ENCODE peak calls at places on chromosomes 7 and 10, in ten cellular contexts. One of them, this sample, is unnamed.

GRCh38 chr7:151242181-151243044 is 6.1 kb downstream of the SMARCD3 start:
- DNase-seq in activated T-helper 1 cell treated with Interleukin-2 at 50 U/mL for 16 hours: no peak
- DNase-seq in aorta: peak
- DNase-seq in amniotic stem cell: no peak
- DNase-seq in T-helper 9 cell: no peak
- DNase-seq in NCI-H1048: no peak
- DNase-seq in mucosa of gallbladder: no peak
- DNase-seq in IMR-90: no peak
- DNase-seq in transverse colon: no peak
- DNase-seq in epithelial cell of esophagus: no peak
- DNase-seq in this sample: no peak

GRCh38 chr10:11256896-11257295 is 239.2 kb downstream of the CELF2 start:
- DNase-seq in activated T-helper 1 cell treated with Interleukin-2 at 50 U/mL for 16 hours: no peak
- DNase-seq in aorta: no peak
- DNase-seq in amniotic stem cell: no peak
- DNase-seq in T-helper 9 cell: no peak
- DNase-seq in NCI-H1048: no peak
- DNase-seq in mucosa of gallbladder: no peak
- DNase-seq in IMR-90: no peak
- DNase-seq in transverse colon: no peak
- DNase-seq in epithelial cell of esophagus: no peak
- DNase-seq in this sample: no peak

GRCh38 chr7:35254496-35255416 is 856 bp upstream of the TBX20 start:
- DNase-seq in activated T-helper 1 cell treated with Interleukin-2 at 50 U/mL for 16 hours: no peak
- DNase-seq in aorta: no peak
- DNase-seq in amniotic stem cell: no peak
- DNase-seq in T-helper 9 cell: no peak
- DNase-seq in NCI-H1048: no peak
- DNase-seq in mucosa of gallbladder: no peak
- DNase-seq in IMR-90: no peak
- DNase-seq in transverse colon: no peak
- DNase-seq in epithelial cell of esophagus: no peak
- DNase-seq in this sample: no peak

GRCh38 chr10:121598261-121599249 is at the start of gene FGFR2:
- DNase-seq in activated T-helper 1 cell treated with Interleukin-2 at 50 U/mL for 16 hours: no peak
- DNase-seq in aorta: peak
- DNase-seq in amniotic stem cell: no peak
- DNase-seq in T-helper 9 cell: no peak
- DNase-seq in NCI-H1048: peak
- DNase-seq in mucosa of gallbladder: peak
- DNase-seq in IMR-90: no peak
- DNase-seq in transverse colon: peak
- DNase-seq in epithelial cell of esophagus: peak
- DNase-seq in this sample: peak

GRCh38 chr7:151432658-151433521 is 7.1 kb downstream of the CRYGN start:
- DNase-seq in activated T-helper 1 cell treated with Interleukin-2 at 50 U/mL for 16 hours: peak
- DNase-seq in aorta: no peak
- DNase-seq in amniotic stem cell: no peak
- DNase-seq in T-helper 9 cell: peak
- DNase-seq in NCI-H1048: no peak
- DNase-seq in mucosa of gallbladder: no peak
- DNase-seq in IMR-90: no peak
- DNase-seq in transverse colon: no peak
- DNase-seq in epithelial cell of esophagus: peak
- DNase-seq in this sample: no peak

GRCh38 chr7:199465-200249 is 7.3 kb downstream of the FAM20C start:
- DNase-seq in activated T-helper 1 cell treated with Interleukin-2 at 50 U/mL for 16 hours: no peak
- DNase-seq in aorta: no peak
- DNase-seq in amniotic stem cell: no peak
- DNase-seq in T-helper 9 cell: no peak
- DNase-seq in NCI-H1048: no peak
- DNase-seq in mucosa of gallbladder: no peak
- DNase-seq in IMR-90: no peak
- DNase-seq in transverse colon: no peak
- DNase-seq in epithelial cell of esophagus: no peak
- DNase-seq in this sample: no peak

GRCh38 chr7:103116511-103116910 is 32.4 kb downstream of the NAPEPLD start:
- DNase-seq in activated T-helper 1 cell treated with Interleukin-2 at 50 U/mL for 16 hours: no peak
- DNase-seq in aorta: no peak
- DNase-seq in amniotic stem cell: no peak
- DNase-seq in T-helper 9 cell: no peak
- DNase-seq in NCI-H1048: no peak
- DNase-seq in mucosa of gallbladder: no peak
- DNase-seq in IMR-90: no peak
- DNase-seq in transverse colon: no peak
- DNase-seq in epithelial cell of esophagus: no peak
- DNase-seq in this sample: no peak

GRCh38 chr10:131084791-131085585 is 226.5 kb downstream of the TCERG1L start:
- DNase-seq in activated T-helper 1 cell treated with Interleukin-2 at 50 U/mL for 16 hours: no peak
- DNase-seq in aorta: no peak
- DNase-seq in amniotic stem cell: no peak
- DNase-seq in T-helper 9 cell: no peak
- DNase-seq in NCI-H1048: no peak
- DNase-seq in mucosa of gallbladder: no peak
- DNase-seq in IMR-90: no peak
- DNase-seq in transverse colon: no peak
- DNase-seq in epithelial cell of esophagus: no peak
- DNase-seq in this sample: no peak

GRCh38 chr10:52491246-52492000 is 177.3 kb downstream of the DKK1 start:
- DNase-seq in activated T-helper 1 cell treated with Interleukin-2 at 50 U/mL for 16 hours: no peak
- DNase-seq in aorta: no peak
- DNase-seq in amniotic stem cell: peak
- DNase-seq in T-helper 9 cell: no peak
- DNase-seq in NCI-H1048: no peak
- DNase-seq in mucosa of gallbladder: no peak
- DNase-seq in IMR-90: peak
- DNase-seq in transverse colon: no peak
- DNase-seq in epithelial cell of esophagus: no peak
- DNase-seq in this sample: no peak

This sample was measured in left lung.